ENCODE peak calls at places on chromosomes 3 and 15, in seven cellular contexts. R is PC-3, L is adrenal gland, I is Panc1, C is breast epithelium, V is endodermal cell, X is mucosa of descending colon. D is an unnamed sample.

GRCh38 chr3:142819214-142819613 is 69.7 kb downstream of the PCOLCE2 start:
- DNase-seq in R (no peak), L (no peak), I (no peak), C (no peak), V (no peak), X (no peak), D (no peak)

GRCh38 chr3:13281657-13282527 is 138.2 kb downstream of the NUP210 start:
- DNase-seq in R (peak), L (peak), I (no peak), C (no peak), V (peak), X (no peak), D (no peak)

GRCh38 chr15:58015565-58015964 is 49.9 kb downstream of the ALDH1A2 start:
- DNase-seq in R (peak), L (no peak), I (no peak), C (no peak), V (no peak), X (no peak), D (no peak)

GRCh38 chr3:56921573-56922571 is 120.1 kb upstream of the ARHGEF3 start:
- DNase-seq in R (no peak), L (peak), I (no peak), C (no peak), V (no peak), X (no peak), D (no peak)

GRCh38 chr3:34995771-34996430 is 643.4 kb upstream of the ARPP21 start:
- DNase-seq in R (no peak), L (no peak), I (no peak), C (no peak), V (no peak), X (no peak), D (no peak)

GRCh38 chr3:183493296-183494045 is 62.0 kb downstream of the KLHL6 start:
- DNase-seq in R (no peak), L (no peak), I (no peak), C (no peak), V (peak), X (no peak), D (no peak)

GRCh38 chr3:33132019-33132360 is 18.2 kb downstream of the CRTAP start:
- DNase-seq in R (no peak), L (no peak), I (no peak), C (no peak), V (no peak), X (no peak), D (no peak)

GRCh38 chr3:23600178-23600577 is 205.6 kb upstream of the UBE2E1 start:
- DNase-seq in R (peak), L (no peak), I (no peak), C (no peak), V (no peak), X (no peak), D (no peak)

GRCh38 chr15:60760646-60761504 is 281.9 kb upstream of the ICE2 start:
- DNase-seq in R (peak), L (no peak), I (no peak), C (no peak), V (no peak), X (no peak), D (no peak)

GRCh38 chr3:11641683-11642407 is 1.9 kb downstream of the VGLL4 start:
- DNase-seq in R (peak), L (peak), I (no peak), C (no peak), V (no peak), X (no peak), D (peak)

GRCh38 chr3:150721285-150722130 is 17.8 kb upstream of the ERICH6 start:
- DNase-seq in R (peak), L (no peak), I (no peak), C (no peak), V (no peak), X (no peak), D (no peak)

GRCh38 chr3:49940667-49941249 is 808 bp downstream of the RBM6 start:
- DNase-seq in R (no peak), L (no peak), I (no peak), C (no peak), V (no peak), X (no peak), D (no peak)

GRCh38 chr15:34644061-34644460 is 60.6 kb upstream of the GOLGA8B start:
- DNase-seq in R (peak), L (no peak), I (no peak), C (no peak), V (no peak), X (no peak), D (no peak)

GRCh38 chr3:21954709-21955108 is 203.7 kb upstream of the ZNF385D start:
- DNase-seq in R (peak), L (no peak), I (no peak), C (no peak), V (no peak), X (no peak), D (peak)

GRCh38 chr15:31977812-31978662 is 52.3 kb upstream of the CHRNA7 start:
- DNase-seq in R (peak), L (peak), I (peak), C (no peak), V (peak), X (peak), D (no peak)

GRCh38 chr15:60729850-60730458 is 251.0 kb upstream of the ICE2 start:
- DNase-seq in R (no peak), L (no peak), I (no peak), C (no peak), V (no peak), X (no peak), D (no peak)

GRCh38 chr3:37498126-37499039 is 324.0 kb upstream of the LRRFIP2 start:
- DNase-seq in R (no peak), L (no peak), I (no peak), C (no peak), V (no peak), X (no peak), D (no peak)

GRCh38 chr3:63355809-63356208 is 77.7 kb downstream of the SYNPR start:
- DNase-seq in R (no peak), L (no peak), I (no peak), C (no peak), V (no peak), X (no peak), D (no peak)

GRCh38 chr3:32437898-32438297 is 46.2 kb downstream of the CMTM7 start:
- DNase-seq in R (no peak), L (no peak), I (no peak), C (peak), V (no peak), X (no peak), D (no peak)

GRCh38 chr3:18840535-18841137 is 307.7 kb upstream of the KCNH8 start:
- DNase-seq in R (peak), L (no peak), I (no peak), C (no peak), V (no peak), X (no peak), D (no peak)

GRCh38 chr3:77042892-77043291 is 3.0 kb downstream of the ROBO2 start:
- DNase-seq in R (peak), L (no peak), I (no peak), C (no peak), V (no peak), X (no peak), D (no peak)

DNA sequence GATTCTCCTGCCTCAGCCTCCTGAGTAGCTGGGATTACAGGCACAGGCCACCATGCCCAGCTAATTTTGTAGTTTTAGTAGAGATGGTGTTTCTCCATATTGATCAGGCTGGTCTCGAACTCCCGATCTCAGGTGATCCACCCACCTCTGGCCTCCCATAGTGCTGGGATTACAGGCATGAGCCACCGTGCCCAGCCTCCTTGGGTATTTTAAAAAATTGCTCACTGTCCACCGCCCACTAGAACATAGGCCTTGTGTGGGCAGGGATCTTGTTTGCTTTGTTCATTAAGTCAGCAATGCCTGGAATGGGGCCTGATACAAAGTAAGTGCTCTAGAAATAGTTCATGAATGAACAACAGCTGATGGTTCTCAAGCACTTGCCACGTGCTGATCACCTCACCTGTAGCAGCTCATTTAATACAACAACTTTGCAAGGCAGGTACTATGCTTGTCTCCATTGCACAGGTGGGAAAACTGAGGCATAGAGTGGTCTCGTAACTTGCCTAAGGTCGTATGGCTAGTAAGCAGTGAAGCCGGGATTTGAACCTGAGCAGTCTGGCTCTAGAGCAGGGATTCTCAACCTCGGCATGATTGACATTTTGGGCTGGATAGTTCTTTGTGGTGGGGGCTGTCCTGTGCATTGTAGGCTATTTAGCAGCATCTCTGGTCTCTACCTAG is 12.7 kb upstream of the CTSH start:
- DNase-seq in R (no peak), L (no peak), I (no peak), C (no peak), V (peak), X (no peak), D (no peak)
- TF ChIP-seq CTCF in R (no peak), L (no peak), I (no peak), C (no peak), V (no peak), X (no peak), D (no peak)

DNA sequence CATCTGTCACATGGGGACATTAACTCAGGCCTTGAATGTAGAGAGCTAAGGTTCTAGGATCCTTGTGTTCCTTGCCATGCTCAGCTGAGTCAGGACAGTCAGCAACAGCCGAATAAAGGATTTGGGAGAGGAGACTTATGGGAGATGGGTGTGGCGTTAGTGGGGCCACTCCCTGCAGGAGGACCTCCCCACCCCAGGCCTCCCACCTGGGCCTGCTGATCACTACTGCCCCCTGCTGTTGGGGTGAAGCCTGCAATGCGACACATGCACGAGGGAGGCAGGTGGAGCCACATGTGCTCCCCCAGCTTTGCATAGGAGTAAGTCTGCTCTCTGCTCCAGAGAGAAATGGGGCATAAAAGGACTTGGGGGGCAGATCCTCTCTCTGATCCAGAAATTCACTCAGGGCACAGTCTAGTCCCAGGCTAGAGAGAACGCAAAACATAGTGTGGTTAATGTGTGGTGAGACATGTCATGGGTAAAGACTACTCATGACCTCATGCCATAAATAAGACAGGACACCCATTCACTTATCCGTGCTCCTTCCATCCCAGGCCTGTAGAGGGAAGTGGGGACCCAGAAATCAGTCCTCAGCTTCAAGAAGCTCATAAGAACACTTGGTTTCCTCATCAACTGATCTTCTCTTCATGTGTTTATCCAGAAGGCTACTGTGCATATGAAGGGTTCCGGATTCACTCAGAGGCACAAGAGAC is 19.4 kb downstream of the RBP1 start:
- DNase-seq in R (peak), L (no peak), I (no peak), C (no peak), V (peak), X (no peak), D (no peak)
- TF ChIP-seq CTCF in R (peak), L (peak), I (peak), C (no peak), V (peak), X (no peak), D (peak)

DNA sequence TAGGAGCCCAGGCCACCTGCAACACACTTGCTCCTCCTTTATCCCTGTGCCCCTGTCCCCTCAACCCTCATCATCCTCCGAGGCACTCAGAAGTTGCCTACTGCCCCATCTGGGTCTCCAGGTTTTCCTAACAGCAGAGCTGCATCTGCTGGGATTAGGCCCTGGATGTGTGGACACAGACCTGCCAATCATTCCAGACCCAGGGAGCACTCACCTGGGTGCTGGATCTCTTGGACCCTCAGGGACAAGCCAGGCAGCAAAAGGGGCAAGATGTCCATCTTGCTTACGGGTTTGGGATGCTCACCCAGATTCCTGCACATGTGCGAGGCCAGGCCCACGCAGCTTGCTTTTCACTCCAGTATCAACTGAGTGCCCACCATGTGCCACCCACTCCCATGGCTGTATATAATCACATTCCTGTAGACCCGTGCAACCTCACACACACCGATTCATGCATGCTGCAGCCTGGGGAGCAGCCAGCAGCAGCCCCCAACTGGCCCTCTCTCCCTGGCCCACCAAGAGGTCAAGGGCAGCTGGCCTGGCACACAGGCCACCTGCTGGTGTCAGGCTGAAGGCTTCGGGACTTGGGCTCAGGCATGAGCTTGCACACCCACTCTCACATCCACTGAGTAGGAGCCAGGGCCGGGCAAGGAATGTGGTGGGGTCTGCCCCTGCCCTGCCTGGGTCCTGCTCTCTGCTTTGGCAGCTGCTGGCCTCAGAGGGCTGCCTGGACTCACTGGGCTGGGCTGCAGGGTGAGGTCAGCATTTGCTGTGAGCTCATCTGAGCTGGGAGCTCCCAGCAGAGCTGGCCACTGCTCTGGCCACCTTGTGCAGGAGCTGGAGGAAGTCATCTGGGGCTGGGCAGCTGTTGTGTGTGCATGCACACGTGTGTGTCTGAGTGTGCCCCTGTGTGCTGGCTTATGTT is 14.9 kb downstream of the PRKCD start:
- DNase-seq in R (no peak), L (peak), I (no peak), C (no peak), V (no peak), X (no peak), D (no peak)
- TF ChIP-seq CTCF in R (no peak), L (no peak), I (no peak), C (no peak), V (no peak), X (no peak), D (no peak)

GRCh38 chr3:1527780-1528179 is 435.0 kb downstream of the CNTN6 start:
- DNase-seq in R (no peak), L (no peak), I (no peak), C (no peak), V (no peak), X (no peak), D (no peak)

GRCh38 chr3:1532935-1533606 is 440.2 kb downstream of the CNTN6 start:
- DNase-seq in R (no peak), L (no peak), I (no peak), C (no peak), V (no peak), X (no peak), D (no peak)

GRCh38 chr3:1528621-1529020 is 435.8 kb downstream of the CNTN6 start:
- DNase-seq in R (no peak), L (no peak), I (no peak), C (no peak), V (no peak), X (no peak), D (no peak)

GRCh38 chr3:1531981-1532380 is 439.2 kb downstream of the CNTN6 start:
- DNase-seq in R (no peak), L (no peak), I (no peak), C (no peak), V (no peak), X (no peak), D (no peak)

DNA sequence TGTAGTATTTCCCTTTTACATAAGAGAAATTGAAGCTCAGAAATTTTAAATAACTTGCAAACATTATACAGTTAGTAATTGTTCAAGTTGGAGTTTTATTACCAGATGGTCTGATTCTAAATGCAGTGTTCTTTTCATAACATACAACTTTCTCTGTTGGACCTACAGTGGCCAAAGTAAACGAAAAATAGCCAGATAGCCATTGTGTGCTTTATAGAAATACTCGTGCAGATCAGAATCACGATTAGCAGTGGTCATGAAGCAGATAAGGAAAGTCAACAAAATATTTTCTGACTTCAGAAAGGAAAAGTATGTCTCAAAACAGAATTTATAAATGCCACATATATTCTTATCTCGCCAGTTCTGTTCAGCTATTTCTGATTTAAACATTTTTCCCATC is 436.8 kb downstream of the CNTN6 start:
- DNase-seq in R (no peak), L (no peak), I (no peak), C (no peak), V (no peak), X (no peak), D (no peak)
- TF ChIP-seq CTCF in R (no peak), L (no peak), I (no peak), C (no peak), V (no peak), X (no peak), D (no peak)

GRCh38 chr3:27185231-27185989 is 183.8 kb downstream of the NEK10 start:
- DNase-seq in R (no peak), L (no peak), I (no peak), C (no peak), V (no peak), X (no peak), D (no peak)
- TF ChIP-seq CTCF in R (no peak), L (no peak), I (no peak), C (no peak), V (peak), X (no peak), D (no peak)

DNA sequence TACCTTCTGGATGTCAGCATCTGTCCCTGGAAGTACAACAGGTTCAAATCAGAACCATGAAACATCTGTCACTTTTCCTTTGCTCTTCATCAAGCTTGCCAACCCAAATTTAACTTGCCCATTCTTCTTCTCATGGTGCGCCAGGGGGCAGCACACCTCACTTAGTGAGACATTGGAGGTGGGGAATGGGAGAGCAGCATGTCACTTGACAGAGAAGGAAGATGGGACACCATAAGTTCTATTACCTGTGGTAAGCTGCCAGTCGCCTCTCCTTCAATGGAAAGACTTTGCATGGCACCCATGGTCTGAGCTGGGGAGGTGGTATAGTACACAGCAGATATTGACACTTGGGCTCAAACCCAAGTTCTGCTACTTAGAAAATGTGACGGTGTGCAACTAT is 2.9 kb downstream of the SCN5A start:
- DNase-seq in R (peak), L (no peak), I (no peak), C (no peak), V (peak), X (no peak), D (no peak)
- TF ChIP-seq CTCF in R (peak), L (no peak), I (peak), C (no peak), V (peak), X (no peak), D (peak)

GRCh38 chr3:155702745-155703581 is 41.9 kb downstream of the PLCH1 start:
- DNase-seq in R (peak), L (no peak), I (no peak), C (no peak), V (no peak), X (no peak), D (no peak)

GRCh38 chr3:155697542-155697941 is 47.3 kb downstream of the PLCH1 start:
- DNase-seq in R (no peak), L (no peak), I (no peak), C (no peak), V (no peak), X (no peak), D (no peak)

GRCh38 chr3:155704771-155705559 is 39.9 kb downstream of the PLCH1 start:
- DNase-seq in R (peak), L (no peak), I (no peak), C (peak), V (no peak), X (no peak), D (no peak)

GRCh38 chr3:155704041-155704440 is 40.8 kb downstream of the PLCH1 start:
- DNase-seq in R (no peak), L (no peak), I (no peak), C (peak), V (no peak), X (no peak), D (no peak)

GRCh38 chr3:155701882-155702465 is 42.9 kb downstream of the PLCH1 start:
- DNase-seq in R (peak), L (no peak), I (no peak), C (no peak), V (no peak), X (no peak), D (peak)
- TF ChIP-seq CTCF in R (peak), L (peak), I (peak), C (peak), V (peak), X (peak), D (peak)

DNA sequence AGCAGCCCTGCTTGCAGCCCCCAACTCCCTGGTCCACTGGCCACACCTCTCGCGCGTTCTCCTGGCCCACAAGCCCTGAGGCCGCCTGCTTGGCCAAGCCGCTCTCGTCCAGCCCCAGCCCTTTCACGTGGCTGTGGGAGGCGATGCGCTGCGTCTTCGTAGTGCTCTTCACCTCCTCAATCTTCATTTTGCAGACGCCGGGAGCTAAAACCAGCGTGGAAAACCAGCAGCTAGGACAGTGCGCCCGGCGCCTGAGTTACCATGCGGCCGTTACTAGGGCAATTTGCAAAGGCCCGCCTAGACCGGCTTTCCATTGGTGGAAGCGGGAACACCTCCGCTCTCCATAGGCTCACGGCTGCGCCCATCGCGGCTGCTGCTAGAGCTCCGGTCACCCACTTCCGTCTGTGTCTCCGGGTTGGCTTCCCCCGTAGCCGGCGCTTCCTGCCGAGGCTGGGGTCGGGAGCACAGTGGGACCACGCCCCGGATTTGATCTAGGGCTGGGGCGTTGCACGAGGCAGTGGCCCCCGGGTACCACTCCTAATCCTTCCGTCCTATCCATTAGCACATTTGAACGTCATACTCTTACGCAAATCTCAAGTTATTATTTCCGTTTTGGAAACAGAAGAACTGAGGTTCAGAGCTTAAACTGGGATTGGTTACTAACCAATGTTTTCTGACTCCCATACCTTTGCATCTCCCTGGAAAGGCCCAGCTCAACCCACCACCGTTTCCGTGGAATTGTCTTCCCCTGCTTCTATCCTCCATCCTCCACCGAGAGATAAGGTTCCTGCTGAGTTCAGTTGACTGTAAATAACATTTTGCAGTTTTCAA is at the start of gene RUVBL1:
- DNase-seq in R (peak), L (peak), I (peak), C (peak), V (peak), X (peak), D (peak)
- TF ChIP-seq CTCF in R (no peak), L (no peak), I (no peak), C (no peak), V (no peak), X (no peak), D (no peak)